ENCODE peak calls at places on chromosomes 7 and 10, in seven cellular contexts. One of them, this sample, is unnamed.
A peak's percentile ranks its signal among the peaks of the same experiment; 100 is the strongest.

GRCh38 chr7:134757938-134758337 is 21.5 kb upstream of the CALD1 start:
- DNase-seq in thoracic aorta: no peak
- DNase-seq in fibroblast of the aortic adventitia: peak; percentile 23
- DNase-seq in AG04449: no peak
- DNase-seq in ovary: no peak
- DNase-seq in OCI-LY7: no peak
- DNase-seq in left ventricle myocardium inferior: no peak
- DNase-seq in this sample: peak; percentile 58

GRCh38 chr10:62651341-62651740 is 153.2 kb upstream of the ADO start:
- DNase-seq in thoracic aorta: no peak
- DNase-seq in fibroblast of the aortic adventitia: no peak
- DNase-seq in AG04449: no peak
- DNase-seq in ovary: no peak
- DNase-seq in OCI-LY7: no peak
- DNase-seq in left ventricle myocardium inferior: no peak
- DNase-seq in this sample: peak; percentile 25

GRCh38 chr7:22433710-22434460 is 66.1 kb downstream of the STEAP1B start:
- DNase-seq in thoracic aorta: no peak
- DNase-seq in fibroblast of the aortic adventitia: peak; percentile 10
- DNase-seq in AG04449: no peak
- DNase-seq in ovary: no peak
- DNase-seq in OCI-LY7: peak; percentile 60
- DNase-seq in left ventricle myocardium inferior: peak; percentile 16
- DNase-seq in this sample: peak; percentile 31

GRCh38 chr7:47411281-47411869 is 170.5 kb downstream of the TNS3 start:
- DNase-seq in thoracic aorta: no peak
- DNase-seq in fibroblast of the aortic adventitia: no peak
- DNase-seq in AG04449: no peak
- DNase-seq in ovary: no peak
- DNase-seq in OCI-LY7: no peak
- DNase-seq in left ventricle myocardium inferior: no peak
- DNase-seq in this sample: no peak

GRCh38 chr10:4046030-4046429 is 261.0 kb upstream of the KLF6 start:
- DNase-seq in thoracic aorta: no peak
- DNase-seq in fibroblast of the aortic adventitia: no peak
- DNase-seq in AG04449: no peak
- DNase-seq in ovary: no peak
- DNase-seq in OCI-LY7: no peak
- DNase-seq in left ventricle myocardium inferior: no peak
- DNase-seq in this sample: no peak

GRCh38 chr7:18553585-18554055 is 58.1 kb downstream of the HDAC9 start:
- DNase-seq in thoracic aorta: no peak
- DNase-seq in fibroblast of the aortic adventitia: no peak
- DNase-seq in AG04449: no peak
- DNase-seq in ovary: no peak
- DNase-seq in OCI-LY7: no peak
- DNase-seq in left ventricle myocardium inferior: no peak
- DNase-seq in this sample: no peak

GRCh38 chr10:111125102-111125501 is 48.3 kb downstream of the ADRA2A start:
- DNase-seq in thoracic aorta: no peak
- DNase-seq in fibroblast of the aortic adventitia: no peak
- DNase-seq in AG04449: no peak
- DNase-seq in ovary: no peak
- DNase-seq in OCI-LY7: no peak
- DNase-seq in left ventricle myocardium inferior: no peak
- DNase-seq in this sample: no peak

GRCh38 chr7:13846386-13846785 is 143.1 kb downstream of the ETV1 start:
- DNase-seq in thoracic aorta: no peak
- DNase-seq in fibroblast of the aortic adventitia: no peak
- DNase-seq in AG04449: no peak
- DNase-seq in ovary: no peak
- DNase-seq in OCI-LY7: no peak
- DNase-seq in left ventricle myocardium inferior: no peak
- DNase-seq in this sample: peak; percentile 44

DNA sequence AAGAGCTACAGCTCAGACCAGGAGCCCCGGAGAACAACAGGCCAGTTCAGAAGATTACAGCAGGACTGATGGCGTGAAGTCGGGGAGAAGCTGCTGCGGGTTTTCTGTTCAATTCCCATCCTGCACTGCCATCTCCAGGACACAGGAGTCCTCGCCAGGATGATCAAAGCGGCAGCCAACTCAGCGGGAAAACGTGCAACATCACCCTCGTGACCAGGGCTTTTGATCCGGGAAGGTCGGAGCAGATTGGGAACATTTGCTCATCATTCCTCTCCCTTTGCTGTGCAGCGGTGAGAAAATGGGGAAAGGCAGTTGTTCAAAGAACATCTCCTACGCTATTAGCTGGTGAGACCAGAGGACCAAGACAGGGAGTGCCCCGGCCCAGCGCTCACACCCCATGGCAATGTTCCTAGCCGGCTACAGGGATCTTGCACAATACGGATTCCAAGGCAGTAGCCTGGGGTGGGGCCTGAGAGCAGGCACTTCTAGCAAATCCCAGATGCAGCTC is 50.4 kb upstream of the FOXK1 start:
- DNase-seq in thoracic aorta: peak; percentile 58
- DNase-seq in fibroblast of the aortic adventitia: peak; percentile 95
- DNase-seq in AG04449: peak; percentile 60
- DNase-seq in ovary: peak; percentile 81
- DNase-seq in OCI-LY7: no peak
- DNase-seq in left ventricle myocardium inferior: peak; percentile 76
- DNase-seq in this sample: peak; percentile 96
- H3K4me3 ChIP-seq in thoracic aorta: peak overlapping the region; percentile 65
- H3K4me3 ChIP-seq in fibroblast of the aortic adventitia: peak overlapping the region; percentile 63
- H3K4me3 ChIP-seq in AG04449: peak overlapping the region; percentile 53
- H3K4me3 ChIP-seq in ovary: peak overlapping the region; percentile 16
- H3K4me3 ChIP-seq in OCI-LY7: no peak overlapping the region
- H3K4me3 ChIP-seq in left ventricle myocardium inferior: peak overlapping the region; percentile 51
- H3K4me3 ChIP-seq in this sample: peak overlapping the region; percentile 30

GRCh38 chr7:33918401-33919120 is 13.2 kb downstream of the BMPER start:
- DNase-seq in thoracic aorta: no peak
- DNase-seq in fibroblast of the aortic adventitia: no peak
- DNase-seq in AG04449: no peak
- DNase-seq in ovary: no peak
- DNase-seq in OCI-LY7: no peak
- DNase-seq in left ventricle myocardium inferior: no peak
- DNase-seq in this sample: peak; percentile 60

GRCh38 chr7:33921216-33921938 is 16.0 kb downstream of the BMPER start:
- DNase-seq in thoracic aorta: no peak
- DNase-seq in fibroblast of the aortic adventitia: no peak
- DNase-seq in AG04449: no peak
- DNase-seq in ovary: peak; percentile 56
- DNase-seq in OCI-LY7: no peak
- DNase-seq in left ventricle myocardium inferior: peak; percentile 57
- DNase-seq in this sample: peak; percentile 75

GRCh38 chr7:33926535-33926934 is 21.2 kb downstream of the BMPER start:
- DNase-seq in thoracic aorta: no peak
- DNase-seq in fibroblast of the aortic adventitia: no peak
- DNase-seq in AG04449: no peak
- DNase-seq in ovary: no peak
- DNase-seq in OCI-LY7: no peak
- DNase-seq in left ventricle myocardium inferior: no peak
- DNase-seq in this sample: no peak

GRCh38 chr7:33922820-33923219 is 17.5 kb downstream of the BMPER start:
- DNase-seq in thoracic aorta: no peak
- DNase-seq in fibroblast of the aortic adventitia: no peak
- DNase-seq in AG04449: no peak
- DNase-seq in ovary: no peak
- DNase-seq in OCI-LY7: no peak
- DNase-seq in left ventricle myocardium inferior: no peak
- DNase-seq in this sample: no peak

DNA sequence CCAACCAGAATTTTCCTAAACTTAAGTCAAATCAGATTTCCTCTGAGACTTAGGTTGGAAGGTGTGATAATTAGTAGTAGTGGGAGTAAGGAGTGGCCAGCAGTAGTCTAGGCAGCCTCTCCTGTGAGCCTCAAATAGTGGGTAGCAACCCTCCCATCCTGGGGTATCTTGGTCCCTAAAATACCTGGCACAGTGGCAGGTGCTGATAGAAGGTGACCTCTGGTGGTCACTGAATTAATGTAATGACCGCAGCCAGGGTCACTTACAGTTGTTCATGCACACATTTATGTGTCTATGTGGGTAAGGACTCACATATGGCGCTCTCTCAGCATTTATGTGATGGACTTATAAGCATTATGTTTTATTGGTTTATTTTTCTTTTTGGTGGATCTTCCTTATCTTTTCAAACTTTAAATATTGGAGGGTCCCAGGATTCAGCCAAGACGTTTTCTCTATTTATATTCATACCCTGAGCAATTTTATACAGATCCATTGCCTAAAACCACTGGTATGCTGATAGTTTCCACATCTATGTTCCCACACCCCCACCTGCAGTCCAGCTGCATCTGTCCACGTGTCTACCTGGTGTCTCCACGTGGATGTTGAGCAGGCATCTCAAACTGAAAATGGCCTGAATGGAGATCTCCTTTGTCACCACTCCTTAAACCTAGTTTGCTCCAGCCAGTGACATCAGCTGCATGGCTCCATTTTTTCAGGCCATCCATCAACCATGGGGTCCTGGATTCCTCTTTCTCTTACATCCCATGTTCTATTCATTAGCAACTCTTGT is 18.3 kb downstream of the BMPER start:
- DNase-seq in thoracic aorta: no peak
- DNase-seq in fibroblast of the aortic adventitia: no peak
- DNase-seq in AG04449: no peak
- DNase-seq in ovary: no peak
- DNase-seq in OCI-LY7: no peak
- DNase-seq in left ventricle myocardium inferior: no peak
- DNase-seq in this sample: no peak
- TF ChIP-seq CTCF in thoracic aorta: no peak
- TF ChIP-seq CTCF in fibroblast of the aortic adventitia: no peak
- TF ChIP-seq CTCF in AG04449: no peak
- TF ChIP-seq CTCF in ovary: no peak
- TF ChIP-seq CTCF in OCI-LY7: no peak
- TF ChIP-seq CTCF in left ventricle myocardium inferior: no peak
- TF ChIP-seq CTCF in this sample: no peak

GRCh38 chr10:133390597-133391248 is 3.2 kb upstream of the MTG1 start:
- DNase-seq in thoracic aorta: no peak
- DNase-seq in fibroblast of the aortic adventitia: no peak
- DNase-seq in AG04449: no peak
- DNase-seq in ovary: peak; percentile 17
- DNase-seq in OCI-LY7: peak; percentile 64
- DNase-seq in left ventricle myocardium inferior: no peak
- DNase-seq in this sample: no peak

GRCh38 chr10:133391249-133391635 is 2.7 kb upstream of the MTG1 start:
- DNase-seq in thoracic aorta: no peak
- DNase-seq in fibroblast of the aortic adventitia: no peak
- DNase-seq in AG04449: no peak
- DNase-seq in ovary: no peak
- DNase-seq in OCI-LY7: no peak
- DNase-seq in left ventricle myocardium inferior: no peak
- DNase-seq in this sample: no peak

GRCh38 chr10:133388265-133388972 is 5.5 kb upstream of the MTG1 start:
- DNase-seq in thoracic aorta: no peak
- DNase-seq in fibroblast of the aortic adventitia: no peak
- DNase-seq in AG04449: no peak
- DNase-seq in ovary: peak; percentile 11
- DNase-seq in OCI-LY7: peak; percentile 74
- DNase-seq in left ventricle myocardium inferior: no peak
- DNase-seq in this sample: no peak

GRCh38 chr10:133391761-133392518 is 2.0 kb upstream of the MTG1 start:
- DNase-seq in thoracic aorta: no peak
- DNase-seq in fibroblast of the aortic adventitia: no peak
- DNase-seq in AG04449: no peak
- DNase-seq in ovary: peak; percentile 19
- DNase-seq in OCI-LY7: peak; percentile 39
- DNase-seq in left ventricle myocardium inferior: no peak
- DNase-seq in this sample: no peak

DNA sequence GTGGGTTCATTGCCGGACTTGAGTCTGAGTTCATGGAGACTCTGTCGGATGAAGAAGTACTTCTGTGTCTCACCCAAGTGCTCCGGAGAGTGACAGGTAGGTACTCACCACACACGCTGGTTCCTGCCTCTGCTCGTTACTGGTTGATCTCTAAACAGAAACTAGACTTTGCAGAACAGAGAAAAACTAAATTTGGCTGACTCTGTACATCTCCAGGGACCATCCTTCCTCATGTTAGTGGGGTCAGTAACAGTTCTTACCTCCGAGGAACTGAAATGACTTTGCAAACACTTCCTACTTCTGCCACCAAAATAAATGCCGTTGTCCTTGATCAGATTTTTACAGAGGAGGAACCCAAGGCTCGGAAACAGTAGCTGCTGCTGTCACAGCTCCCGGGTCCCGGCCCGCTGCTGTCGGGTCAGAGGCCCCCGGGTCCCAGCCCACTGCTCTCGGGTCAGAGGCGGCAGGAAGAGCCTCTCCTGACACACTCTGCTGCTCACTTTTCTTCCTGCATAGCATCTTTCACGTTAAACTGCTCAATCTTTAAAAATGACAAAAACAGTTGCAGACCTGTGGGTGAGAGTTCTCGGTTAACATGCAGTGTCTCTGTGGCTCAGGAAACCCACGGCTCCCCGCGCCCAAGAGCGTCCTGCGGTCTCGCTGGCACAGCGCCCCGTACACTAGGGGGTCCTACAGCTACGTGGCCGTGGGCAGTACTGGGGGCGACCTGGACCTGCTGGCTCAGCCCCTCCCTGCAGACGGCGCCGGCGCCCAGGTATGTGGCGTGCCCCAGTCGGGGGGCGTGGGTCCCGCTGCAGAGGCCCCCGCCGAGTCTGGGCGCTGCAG is 4.8 kb upstream of the MTG1 start:
- DNase-seq in thoracic aorta: no peak
- DNase-seq in fibroblast of the aortic adventitia: no peak
- DNase-seq in AG04449: no peak
- DNase-seq in ovary: peak; percentile 25
- DNase-seq in OCI-LY7: peak; percentile 98
- DNase-seq in left ventricle myocardium inferior: no peak
- DNase-seq in this sample: no peak
- H3K4me3 ChIP-seq in thoracic aorta: peak overlapping the region; percentile 50
- H3K4me3 ChIP-seq in fibroblast of the aortic adventitia: no peak overlapping the region
- H3K4me3 ChIP-seq in AG04449: no peak overlapping the region
- H3K4me3 ChIP-seq in ovary: no peak overlapping the region
- H3K4me3 ChIP-seq in OCI-LY7: peak overlapping the region; percentile 74
- H3K4me3 ChIP-seq in left ventricle myocardium inferior: peak overlapping the region; percentile 20
- H3K4me3 ChIP-seq in this sample: no peak overlapping the region

GRCh38 chr7:39349452-39350123 is 216.6 kb upstream of the YAE1 start:
- DNase-seq in thoracic aorta: no peak
- DNase-seq in fibroblast of the aortic adventitia: no peak
- DNase-seq in AG04449: no peak
- DNase-seq in ovary: no peak
- DNase-seq in OCI-LY7: no peak
- DNase-seq in left ventricle myocardium inferior: no peak
- DNase-seq in this sample: no peak

GRCh38 chr7:39357648-39358047 is 208.6 kb upstream of the YAE1 start:
- DNase-seq in thoracic aorta: no peak
- DNase-seq in fibroblast of the aortic adventitia: no peak
- DNase-seq in AG04449: no peak
- DNase-seq in ovary: no peak
- DNase-seq in OCI-LY7: peak; percentile 5
- DNase-seq in left ventricle myocardium inferior: no peak
- DNase-seq in this sample: no peak

GRCh38 chr7:39356531-39356930 is 209.7 kb upstream of the YAE1 start:
- DNase-seq in thoracic aorta: no peak
- DNase-seq in fibroblast of the aortic adventitia: no peak
- DNase-seq in AG04449: peak; percentile 3
- DNase-seq in ovary: no peak
- DNase-seq in OCI-LY7: no peak
- DNase-seq in left ventricle myocardium inferior: no peak
- DNase-seq in this sample: no peak

GRCh38 chr7:39355664-39356063 is 210.5 kb upstream of the YAE1 start:
- DNase-seq in thoracic aorta: no peak
- DNase-seq in fibroblast of the aortic adventitia: no peak
- DNase-seq in AG04449: no peak
- DNase-seq in ovary: no peak
- DNase-seq in OCI-LY7: no peak
- DNase-seq in left ventricle myocardium inferior: no peak
- DNase-seq in this sample: no peak

GRCh38 chr7:39353615-39354376 is 212.4 kb upstream of the YAE1 start:
- DNase-seq in thoracic aorta: no peak
- DNase-seq in fibroblast of the aortic adventitia: peak; percentile 51
- DNase-seq in AG04449: peak; percentile 21
- DNase-seq in ovary: peak; percentile 43
- DNase-seq in OCI-LY7: no peak
- DNase-seq in left ventricle myocardium inferior: peak; percentile 18
- DNase-seq in this sample: peak; percentile 4
- TF ChIP-seq CTCF in thoracic aorta: no peak
- TF ChIP-seq CTCF in fibroblast of the aortic adventitia: no peak
- TF ChIP-seq CTCF in AG04449: no peak
- TF ChIP-seq CTCF in ovary: no peak
- TF ChIP-seq CTCF in OCI-LY7: no peak
- TF ChIP-seq CTCF in left ventricle myocardium inferior: no peak
- TF ChIP-seq CTCF in this sample: no peak

This sample was measured in cardiac fibroblast.